ENCODE peak calls at places on chromosomes 11 and 22, in six cellular contexts. One of them, this sample, is unnamed.

GRCh38 chr11:2302844-2303626 is 1.2 kb downstream of the TSPAN32 start:
- DNase-seq in endothelial cell: no peak
- DNase-seq in left lobe of liver: peak
- DNase-seq in activated CD4-positive, alpha-beta T cell treated with anti-CD3 and anti-CD28 coated beads for 24 hours: no peak
- DNase-seq in B cell: no peak
- DNase-seq in amygdala: no peak
- DNase-seq in this sample: no peak

GRCh38 chr22:19470010-19470409 is 9.0 kb downstream of the UFD1 start:
- DNase-seq in endothelial cell: no peak
- DNase-seq in left lobe of liver: no peak
- DNase-seq in activated CD4-positive, alpha-beta T cell treated with anti-CD3 and anti-CD28 coated beads for 24 hours: no peak
- DNase-seq in B cell: no peak
- DNase-seq in amygdala: no peak
- DNase-seq in this sample: no peak

GRCh38 chr11:789951-790350 is at the start of gene CEND1:
- DNase-seq in endothelial cell: peak
- DNase-seq in left lobe of liver: peak
- DNase-seq in activated CD4-positive, alpha-beta T cell treated with anti-CD3 and anti-CD28 coated beads for 24 hours: no peak
- DNase-seq in B cell: peak
- DNase-seq in amygdala: peak
- DNase-seq in this sample: no peak

GRCh38 chr11:13277719-13278619 is at the start of gene BMAL1:
- DNase-seq in endothelial cell: no peak
- DNase-seq in left lobe of liver: peak
- DNase-seq in activated CD4-positive, alpha-beta T cell treated with anti-CD3 and anti-CD28 coated beads for 24 hours: peak
- DNase-seq in B cell: peak
- DNase-seq in amygdala: peak
- DNase-seq in this sample: no peak

GRCh38 chr11:95072948-95073347 is 6.2 kb downstream of the SRSF8 start:
- DNase-seq in endothelial cell: no peak
- DNase-seq in left lobe of liver: no peak
- DNase-seq in activated CD4-positive, alpha-beta T cell treated with anti-CD3 and anti-CD28 coated beads for 24 hours: no peak
- DNase-seq in B cell: no peak
- DNase-seq in amygdala: no peak
- DNase-seq in this sample: no peak

GRCh38 chr11:129374081-129374992 is 1.3 kb upstream of the BARX2 start:
- DNase-seq in endothelial cell: peak
- DNase-seq in left lobe of liver: no peak
- DNase-seq in activated CD4-positive, alpha-beta T cell treated with anti-CD3 and anti-CD28 coated beads for 24 hours: no peak
- DNase-seq in B cell: no peak
- DNase-seq in amygdala: no peak
- DNase-seq in this sample: no peak

GRCh38 chr22:44181912-44182590 is 1.3 kb downstream of the PARVG start:
- DNase-seq in endothelial cell: no peak
- DNase-seq in left lobe of liver: no peak
- DNase-seq in activated CD4-positive, alpha-beta T cell treated with anti-CD3 and anti-CD28 coated beads for 24 hours: peak
- DNase-seq in B cell: no peak
- DNase-seq in amygdala: no peak
- DNase-seq in this sample: no peak

GRCh38 chr22:21771631-21771976 is 36.0 kb upstream of the YPEL1 start:
- DNase-seq in endothelial cell: no peak
- DNase-seq in left lobe of liver: no peak
- DNase-seq in activated CD4-positive, alpha-beta T cell treated with anti-CD3 and anti-CD28 coated beads for 24 hours: no peak
- DNase-seq in B cell: no peak
- DNase-seq in amygdala: no peak
- DNase-seq in this sample: no peak

GRCh38 chr22:20748082-20748481 is 25.8 kb upstream of the SERPIND1 start:
- DNase-seq in endothelial cell: no peak
- DNase-seq in left lobe of liver: no peak
- DNase-seq in activated CD4-positive, alpha-beta T cell treated with anti-CD3 and anti-CD28 coated beads for 24 hours: no peak
- DNase-seq in B cell: no peak
- DNase-seq in amygdala: no peak
- DNase-seq in this sample: no peak

GRCh38 chr11:110430267-110431211 is 791 bp downstream of the FDX1 start:
- DNase-seq in endothelial cell: no peak
- DNase-seq in left lobe of liver: peak
- DNase-seq in activated CD4-positive, alpha-beta T cell treated with anti-CD3 and anti-CD28 coated beads for 24 hours: no peak
- DNase-seq in B cell: no peak
- DNase-seq in amygdala: peak
- DNase-seq in this sample: peak

GRCh38 chr11:78806214-78807004 is 231.7 kb upstream of the NARS2 start:
- DNase-seq in endothelial cell: no peak
- DNase-seq in left lobe of liver: no peak
- DNase-seq in activated CD4-positive, alpha-beta T cell treated with anti-CD3 and anti-CD28 coated beads for 24 hours: no peak
- DNase-seq in B cell: no peak
- DNase-seq in amygdala: no peak
- DNase-seq in this sample: no peak

GRCh38 chr11:110921742-110922200 is 209.5 kb upstream of the ARHGAP20 start:
- DNase-seq in endothelial cell: no peak
- DNase-seq in left lobe of liver: no peak
- DNase-seq in activated CD4-positive, alpha-beta T cell treated with anti-CD3 and anti-CD28 coated beads for 24 hours: no peak
- DNase-seq in B cell: no peak
- DNase-seq in amygdala: no peak
- DNase-seq in this sample: no peak

GRCh38 chr11:74019104-74019738 is 10.3 kb upstream of the UCP3 start:
- DNase-seq in endothelial cell: no peak
- DNase-seq in left lobe of liver: peak
- DNase-seq in activated CD4-positive, alpha-beta T cell treated with anti-CD3 and anti-CD28 coated beads for 24 hours: no peak
- DNase-seq in B cell: no peak
- DNase-seq in amygdala: no peak
- DNase-seq in this sample: no peak

GRCh38 chr11:110763249-110764011 is 51.2 kb upstream of the ARHGAP20 start:
- DNase-seq in endothelial cell: no peak
- DNase-seq in left lobe of liver: peak
- DNase-seq in activated CD4-positive, alpha-beta T cell treated with anti-CD3 and anti-CD28 coated beads for 24 hours: no peak
- DNase-seq in B cell: no peak
- DNase-seq in amygdala: no peak
- DNase-seq in this sample: no peak

GRCh38 chr11:65540290-65541092 is 15.6 kb downstream of the SCYL1 start:
- DNase-seq in endothelial cell: peak
- DNase-seq in left lobe of liver: peak
- DNase-seq in activated CD4-positive, alpha-beta T cell treated with anti-CD3 and anti-CD28 coated beads for 24 hours: peak
- DNase-seq in B cell: peak
- DNase-seq in amygdala: peak
- DNase-seq in this sample: peak

GRCh38 chr11:57395905-57396623 is 5.6 kb upstream of the PRG2 start:
- DNase-seq in endothelial cell: no peak
- DNase-seq in left lobe of liver: no peak
- DNase-seq in activated CD4-positive, alpha-beta T cell treated with anti-CD3 and anti-CD28 coated beads for 24 hours: no peak
- DNase-seq in B cell: no peak
- DNase-seq in amygdala: no peak
- DNase-seq in this sample: no peak

GRCh38 chr11:60498399-60498798 is 5.8 kb downstream of the MS4A12 start:
- DNase-seq in endothelial cell: no peak
- DNase-seq in left lobe of liver: no peak
- DNase-seq in activated CD4-positive, alpha-beta T cell treated with anti-CD3 and anti-CD28 coated beads for 24 hours: no peak
- DNase-seq in B cell: peak
- DNase-seq in amygdala: no peak
- DNase-seq in this sample: no peak

GRCh38 chr11:58222730-58223129 is 6.0 kb downstream of the OR10Q1 start:
- DNase-seq in endothelial cell: no peak
- DNase-seq in left lobe of liver: no peak
- DNase-seq in activated CD4-positive, alpha-beta T cell treated with anti-CD3 and anti-CD28 coated beads for 24 hours: no peak
- DNase-seq in B cell: no peak
- DNase-seq in amygdala: no peak
- DNase-seq in this sample: no peak

GRCh38 chr22:18998998-18999397 is 62.9 kb upstream of the PRODH start:
- DNase-seq in endothelial cell: peak
- DNase-seq in left lobe of liver: peak
- DNase-seq in activated CD4-positive, alpha-beta T cell treated with anti-CD3 and anti-CD28 coated beads for 24 hours: no peak
- DNase-seq in B cell: no peak
- DNase-seq in amygdala: no peak
- DNase-seq in this sample: peak